ENCODE peak calls at places on chromosome 10, in six cellular contexts. R is HCT116; D is Caco-2; W is adrenal gland; O is CD8-positive, alpha-beta T cell; U is upper lobe of right lung. A is an unnamed sample. For H3K4me1, the result is how much of the 10 kb centered on the place peaks cover.

GRCh38 chr10:24882047-24882698 is 70.2 kb downstream of the PRTFDC1 start:
- DNase-seq in U (no peak), R (no peak), W (no peak), D (no peak), O (peak), A (no peak)

GRCh38 chr10:46304671-46305429 is 18.1 kb downstream of the ANTXRL start:
- DNase-seq in W (no peak), D (no peak), O (no peak), U (no peak), R (no peak), A (no peak)

GRCh38 chr10:106815427-106816043 is 349.0 kb downstream of the SORCS1 start:
- DNase-seq in D (no peak), U (no peak), W (no peak), R (no peak), O (no peak), A (no peak)

GRCh38 chr10:80100861-80101695 is 22.6 kb downstream of the TMEM254 start:
- DNase-seq in D (peak), R (no peak), O (no peak), W (no peak), U (no peak), A (no peak)

GRCh38 chr10:123995461-123996131 is 97.8 kb downstream of the CHST15 start:
- DNase-seq in W (peak), U (peak), D (peak), R (peak), O (no peak), A (peak)

GRCh38 chr10:33114451-33114944 is 156.5 kb upstream of the ITGB1 start:
- DNase-seq in R (no peak), U (no peak), W (no peak), O (no peak), D (no peak), A (no peak)

GRCh38 chr10:62852961-62853702 is 37.0 kb upstream of the EGR2 start:
- DNase-seq in W (no peak), U (no peak), O (no peak), D (no peak), R (no peak), A (no peak)

GRCh38 chr10:52961298-52961697 is 188.7 kb upstream of the MBL2 start:
- DNase-seq in R (no peak), D (no peak), U (no peak), O (no peak), W (no peak), A (no peak)

GRCh38 chr10:77877461-77878344 is 48.9 kb downstream of the DLG5 start:
- DNase-seq in R (no peak), W (peak), D (no peak), U (no peak), O (peak), A (peak)

GRCh38 chr10:47318706-47319105 is 3.5 kb upstream of the GDF2 start:
- DNase-seq in O (no peak), D (peak), W (no peak), U (peak), R (peak), A (peak)

GRCh38 chr10:97718659-97719142 is 5.2 kb downstream of the MARVELD1 start:
- DNase-seq in D (peak), U (peak), W (no peak), R (peak), O (no peak), A (peak)

GRCh38 chr10:97861351-97861750 is 11.7 kb downstream of the GOLGA7B start:
- DNase-seq in O (no peak), D (no peak), W (peak), U (no peak), R (no peak), A (peak)

GRCh38 chr10:34187201-34187600 is 627.9 kb downstream of the PARD3 start:
- DNase-seq in D (no peak), U (no peak), R (no peak), W (no peak), O (no peak), A (no peak)

GRCh38 chr10:105579112-105579511 is 938.0 kb downstream of the SORCS3 start:
- DNase-seq in U (peak), O (no peak), R (no peak), D (no peak), W (no peak), A (no peak)

GRCh38 chr10:6957851-6958250 is 377.8 kb upstream of the PRKCQ start:
- DNase-seq in O (no peak), U (no peak), W (no peak), R (no peak), D (no peak), A (no peak)

GRCh38 chr10:93991101-93991500 is 2.6 kb upstream of the PLCE1 start:
- DNase-seq in O (no peak), W (no peak), D (no peak), R (no peak), U (no peak), A (no peak)

GRCh38 chr10:125828311-125828710 is 5.0 kb downstream of the BCCIP start:
- DNase-seq in U (no peak), D (no peak), O (no peak), W (no peak), R (no peak), A (no peak)

GRCh38 chr10:130636303-130636702 is 500.1 kb downstream of the GLRX3 start:
- DNase-seq in R (no peak), D (no peak), U (no peak), W (no peak), O (no peak), A (no peak)

GRCh38 chr10:60846173-60846572 is 67.9 kb downstream of the CDK1 start:
- DNase-seq in O (no peak), W (no peak), R (peak), U (no peak), D (no peak), A (no peak)

GRCh38 chr10:3071405-3072198 is 4.3 kb downstream of the PFKP start:
- DNase-seq in U (no peak), R (peak), W (peak), D (no peak), O (no peak), A (no peak)

GRCh38 chr10:8246548-8246947 is 192.1 kb downstream of the GATA3 start:
- DNase-seq in R (no peak), O (no peak), W (no peak), U (no peak), D (no peak), A (no peak)

GRCh38 chr10:57418476-57418875 is 849.2 kb downstream of the IPMK start:
- DNase-seq in R (no peak), D (no peak), U (no peak), W (no peak), O (no peak), A (no peak)

GRCh38 chr10:47289921-47290320 is 10.1 kb upstream of the GDF10 start:
- DNase-seq in R (no peak), O (no peak), W (no peak), D (no peak), U (no peak), A (no peak)

GRCh38 chr10:131438665-131439064 is 127.1 kb upstream of the TCERG1L start:
- DNase-seq in R (no peak), O (no peak), W (no peak), D (no peak), U (no peak), A (no peak)

GRCh38 chr10:86960003-86960862 is 1.8 kb downstream of the SNCG start:
- DNase-seq in W (peak), O (no peak), R (peak), U (no peak), D (peak), A (peak)
- H3K4me3 ChIP-seq in W (no peak), O (no peak), R (peak), U (peak), D (no peak), A (no peak)

DNA sequence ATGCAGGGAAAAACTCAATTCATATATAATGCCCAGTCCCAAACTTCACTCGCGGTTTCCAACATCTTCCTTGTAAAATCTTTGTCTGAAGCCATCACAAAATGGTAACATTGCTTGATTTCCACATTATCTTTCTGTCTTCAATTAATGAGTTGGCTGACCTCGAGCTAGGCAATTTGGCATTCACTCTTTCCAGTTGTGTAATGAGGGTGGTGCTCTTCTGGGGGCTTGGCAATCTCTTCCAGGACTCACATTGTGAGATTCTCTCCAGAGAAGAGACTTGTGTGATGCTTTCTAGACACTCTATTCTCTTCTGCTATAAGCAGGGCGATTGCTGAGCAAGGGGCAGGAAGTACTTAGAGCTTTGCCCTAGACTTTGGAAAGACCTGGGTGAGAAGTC is 179.5 kb downstream of the JCAD start:
- DNase-seq in U (no peak), D (no peak), R (no peak), W (no peak), O (no peak), A (no peak)
- H3K4me1 ChIP-seq in U (under half), D (under half), R (under half), W (under half), O (under half), A (under half)

GRCh38 chr10:119644215-119644826 is 6.9 kb upstream of the BAG3 start:
- DNase-seq in W (no peak), U (no peak), D (no peak), R (no peak), O (no peak), A (peak)
- TF ChIP-seq CTCF in W (peak), U (peak), D (no peak), R (peak), O (no peak), A (peak)

GRCh38 chr10:100710151-100710871 is 35.1 kb upstream of the PAX2 start:
- DNase-seq in O (no peak), R (no peak), W (peak), U (no peak), D (no peak), A (peak)
- H3K4me3 ChIP-seq in O (no peak), R (no peak), W (no peak), U (no peak), D (peak), A (peak)

GRCh38 chr10:14580933-14581332 is 193.8 kb downstream of the FAM107B start:
- DNase-seq in R (no peak), O (no peak), D (no peak), W (no peak), U (no peak), A (no peak)
- H3K4me1 ChIP-seq in R (under half), O (half or more), D (half or more), W (under half), U (under half), A (under half)

GRCh38 chr10:87819274-87819585 is 1.2 kb upstream of the ATAD1 start:
- DNase-seq in R (no peak), O (no peak), W (no peak), D (no peak), U (no peak), A (no peak)

GRCh38 chr10:87817873-87818504 is at the start of gene ATAD1:
- DNase-seq in R (peak), W (peak), O (peak), U (peak), D (peak), A (peak)

GRCh38 chr10:87817291-87817872 is 644 bp downstream of the ATAD1 start:
- DNase-seq in D (no peak), W (no peak), R (no peak), O (no peak), U (no peak), A (no peak)

GRCh38 chr10:87816842-87817178 is 1.2 kb downstream of the ATAD1 start:
- DNase-seq in D (no peak), O (no peak), R (no peak), W (no peak), U (no peak), A (no peak)

DNA sequence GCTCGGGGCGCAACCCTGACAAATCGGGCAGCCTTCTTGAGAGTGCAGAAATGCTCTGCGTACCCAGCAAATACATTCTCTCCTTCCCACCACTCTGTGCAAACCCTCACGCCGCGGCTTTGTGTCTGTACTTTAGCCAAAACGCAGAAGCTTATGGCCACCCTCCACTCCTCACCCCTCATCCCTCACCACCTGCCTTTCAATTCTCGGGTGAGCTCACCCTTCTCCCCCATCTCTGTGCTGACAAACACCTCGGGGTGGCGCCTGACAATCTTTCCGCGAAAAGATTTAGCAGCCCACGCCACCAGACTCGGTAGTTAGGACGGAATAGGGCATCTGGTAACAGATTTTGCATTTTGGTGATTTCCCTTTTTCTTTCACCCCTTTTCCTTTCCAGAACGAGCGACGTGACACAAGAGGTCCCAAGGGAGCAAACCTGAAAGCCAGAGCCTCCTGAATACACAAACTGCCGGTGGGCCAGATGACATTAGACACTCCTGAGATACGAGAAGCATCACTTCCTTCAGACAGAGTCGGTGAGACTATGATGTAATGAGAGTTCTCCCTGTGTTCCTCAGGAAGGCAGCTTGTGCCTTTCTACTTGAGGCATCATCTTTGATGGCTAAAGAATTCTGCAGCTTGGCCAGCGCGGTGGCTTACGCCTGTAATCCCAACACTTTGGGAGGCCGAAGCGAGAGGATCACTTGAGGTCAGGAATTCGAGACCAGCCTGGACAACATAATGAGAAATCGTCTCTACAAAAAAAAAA is 663 bp upstream of the ATAD1 start:
- DNase-seq in D (peak), W (no peak), O (peak), U (peak), R (no peak), A (peak)
- TF ChIP-seq CTCF in D (no peak), W (no peak), O (no peak), U (no peak), R (peak), A (no peak)

GRCh38 chr10:90192825-90193224 is 491.4 kb downstream of the KIF20B start:
- DNase-seq in O (no peak), D (no peak), W (no peak), R (no peak), U (no peak), A (no peak)
- H3K4me3 ChIP-seq in O (no peak), D (no peak), W (no peak), R (no peak), U (no peak), A (no peak)

DNA sequence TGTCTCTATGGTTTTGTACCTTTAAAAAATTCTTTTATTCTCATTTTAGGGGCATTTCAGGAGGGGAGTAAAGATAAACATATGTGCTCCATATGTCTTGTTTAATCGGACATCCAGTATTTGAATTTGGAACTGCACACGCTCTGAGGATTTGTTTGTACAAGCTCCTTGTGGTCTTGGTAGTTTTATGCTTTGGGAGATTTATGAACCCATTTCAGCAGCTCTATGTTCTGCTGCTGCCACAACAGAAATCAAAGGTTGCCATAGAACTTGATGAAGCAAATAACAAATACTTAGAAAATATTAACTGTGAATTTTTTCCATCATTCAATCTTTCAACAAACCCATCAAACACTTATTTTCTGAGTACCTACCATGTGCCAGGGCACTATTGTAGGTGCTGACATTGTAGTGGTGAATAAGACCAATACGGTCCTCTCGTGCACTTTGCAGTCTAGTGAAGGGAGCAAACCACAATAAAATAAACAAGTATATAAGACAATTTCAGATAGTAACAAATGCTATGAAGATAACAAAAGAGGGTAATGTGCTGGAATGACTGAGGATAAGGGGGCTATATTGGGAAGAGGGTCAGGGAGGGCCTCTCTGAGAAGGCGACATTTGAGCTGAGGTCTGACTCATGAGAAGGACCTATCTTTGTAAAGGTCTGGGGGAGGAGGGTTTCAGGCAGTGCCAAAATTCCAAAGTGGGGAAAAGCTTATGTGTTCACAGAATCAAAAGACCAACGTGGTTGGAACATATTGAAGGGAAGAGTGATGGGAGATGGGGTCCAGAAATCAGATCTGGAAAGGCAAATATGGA is 30.4 kb downstream of the MYPN start:
- DNase-seq in U (no peak), O (no peak), W (no peak), R (no peak), D (no peak), A (no peak)
- H3K4me1 ChIP-seq in U (under half), O (under half), W (under half), R (under half), D (under half), A (under half)

GRCh38 chr10:5681930-5682329 is 2.7 kb upstream of the TASOR2 start:
- DNase-seq in W (no peak), O (no peak), U (no peak), R (no peak), D (no peak), A (no peak)

GRCh38 chr10:5678397-5678983 is 6.1 kb upstream of the TASOR2 start:
- DNase-seq in U (no peak), O (no peak), W (no peak), D (no peak), R (no peak), A (no peak)

GRCh38 chr10:5679036-5679435 is 5.6 kb upstream of the TASOR2 start:
- DNase-seq in W (no peak), U (no peak), O (no peak), R (no peak), D (no peak), A (no peak)

GRCh38 chr10:5683065-5683464 is 1.6 kb upstream of the TASOR2 start:
- DNase-seq in W (no peak), D (no peak), R (no peak), U (no peak), O (no peak), A (no peak)

GRCh38 chr10:5679606-5680005 is 5.0 kb upstream of the TASOR2 start:
- DNase-seq in O (no peak), W (no peak), D (no peak), R (no peak), U (no peak), A (no peak)
- TF ChIP-seq CTCF in O (no peak), W (no peak), D (no peak), R (no peak), U (no peak), A (no peak)

A was measured in BE2C.